ENCODE peak calls at places on chromosomes 6 and 20, in four cellular contexts. One of them, this sample, is unnamed.

GRCh38 chr20:48352628-48353027 is 475.2 kb downstream of the PREX1 start:
- DNase-seq in RWPE1: no peak
- DNase-seq in natural killer cell: no peak
- DNase-seq in MM.1S: no peak
- DNase-seq in this sample: no peak

GRCh38 chr6:155221086-155221485 is 42.7 kb upstream of the CLDN20 start:
- DNase-seq in MM.1S: no peak
- DNase-seq in RWPE1: no peak
- DNase-seq in natural killer cell: no peak
- DNase-seq in this sample: peak

GRCh38 chr20:35476288-35476687 is 20.9 kb downstream of the CEP250 start:
- DNase-seq in MM.1S: no peak
- DNase-seq in RWPE1: no peak
- DNase-seq in natural killer cell: no peak
- DNase-seq in this sample: no peak

GRCh38 chr6:71979911-71980310 is 93.6 kb downstream of the RIMS1 start:
- DNase-seq in RWPE1: peak
- DNase-seq in MM.1S: no peak
- DNase-seq in natural killer cell: no peak
- DNase-seq in this sample: no peak

GRCh38 chr6:54860739-54861138 is 14.2 kb downstream of the FAM83B start:
- DNase-seq in natural killer cell: no peak
- DNase-seq in MM.1S: no peak
- DNase-seq in RWPE1: no peak
- DNase-seq in this sample: no peak

GRCh38 chr6:44926556-44926955 is 401.6 kb upstream of the RUNX2 start:
- DNase-seq in RWPE1: peak
- DNase-seq in MM.1S: no peak
- DNase-seq in natural killer cell: no peak
- DNase-seq in this sample: no peak

GRCh38 chr6:45423901-45424627 is 46.3 kb upstream of the SUPT3H start:
- DNase-seq in natural killer cell: peak
- DNase-seq in RWPE1: no peak
- DNase-seq in MM.1S: peak
- DNase-seq in this sample: peak

GRCh38 chr6:133854633-133855598 is 34.0 kb upstream of the TCF21 start:
- DNase-seq in MM.1S: peak
- DNase-seq in RWPE1: no peak
- DNase-seq in natural killer cell: no peak
- DNase-seq in this sample: no peak

GRCh38 chr20:33606114-33606771 is 55.9 kb upstream of the C20orf144 start:
- DNase-seq in natural killer cell: no peak
- DNase-seq in RWPE1: no peak
- DNase-seq in MM.1S: peak
- DNase-seq in this sample: no peak

DNA sequence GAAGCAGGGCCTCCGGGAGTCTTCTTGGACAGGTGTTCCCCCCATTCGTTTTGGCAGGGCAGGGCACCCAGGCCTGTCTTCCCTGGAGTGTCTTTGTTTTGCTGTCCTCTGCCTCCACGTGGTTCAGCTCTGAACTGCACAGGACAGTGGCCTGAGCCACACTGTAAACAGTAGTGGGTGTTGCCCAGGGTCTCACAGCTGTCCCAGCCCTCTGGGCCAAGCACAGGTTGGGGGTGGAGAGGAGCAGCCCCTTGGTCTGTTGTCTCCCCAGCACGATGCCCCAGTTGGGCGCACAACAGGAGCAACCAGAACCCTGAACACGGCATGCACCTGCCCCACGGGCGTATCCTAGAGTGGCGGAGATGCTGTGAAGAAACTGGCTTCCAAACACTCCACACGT is 14.4 kb downstream of the CCDC167 start:
- DNase-seq in MM.1S: no peak
- DNase-seq in RWPE1: no peak
- DNase-seq in natural killer cell: no peak
- DNase-seq in this sample: no peak
- TF ChIP-seq CTCF in MM.1S: no peak
- TF ChIP-seq CTCF in RWPE1: no peak
- TF ChIP-seq CTCF in natural killer cell: no peak
- TF ChIP-seq CTCF in this sample: no peak

GRCh38 chr6:15443119-15443518 is 197.2 kb downstream of the JARID2 start:
- DNase-seq in RWPE1: peak
- DNase-seq in natural killer cell: no peak
- DNase-seq in MM.1S: no peak
- DNase-seq in this sample: no peak
- TF ChIP-seq CTCF in RWPE1: no peak
- TF ChIP-seq CTCF in natural killer cell: no peak
- TF ChIP-seq CTCF in MM.1S: no peak
- TF ChIP-seq CTCF in this sample: no peak

DNA sequence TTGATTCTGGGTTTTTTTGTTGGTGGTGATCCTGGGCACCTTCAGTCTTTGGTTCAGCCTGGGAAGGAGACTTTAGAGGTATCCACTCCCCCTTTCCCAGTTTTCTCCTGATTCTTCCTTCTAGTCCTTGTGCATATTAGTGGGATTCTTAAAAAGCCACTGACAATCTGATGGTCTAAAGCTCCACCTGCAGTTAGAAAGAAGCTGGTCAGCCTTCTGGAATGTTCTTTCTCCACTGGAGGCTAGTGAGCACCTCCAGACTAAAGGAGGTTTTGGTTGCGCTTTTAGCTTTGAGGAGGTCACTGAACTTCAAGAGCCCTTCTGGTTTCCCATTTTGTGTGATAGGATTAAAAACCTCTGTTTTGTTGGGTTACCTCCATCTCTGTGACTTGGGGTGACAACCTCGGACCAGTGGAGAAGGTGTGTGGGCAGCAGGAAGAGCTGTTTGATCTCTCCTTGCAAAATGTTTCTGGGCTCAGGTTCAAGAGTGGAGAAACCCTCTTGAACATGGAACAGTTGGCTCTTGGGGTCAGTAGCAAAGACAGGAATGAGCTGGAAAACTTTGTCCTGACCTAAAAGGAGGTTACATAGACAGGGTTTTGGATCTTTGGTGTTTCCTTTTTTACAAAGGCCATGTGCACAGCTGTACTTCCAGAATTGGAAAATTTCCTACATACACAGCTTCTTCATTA is 29.0 kb downstream of the JARID2 start:
- DNase-seq in natural killer cell: no peak
- DNase-seq in RWPE1: no peak
- DNase-seq in MM.1S: no peak
- DNase-seq in this sample: peak
- TF ChIP-seq CTCF in natural killer cell: no peak
- TF ChIP-seq CTCF in RWPE1: no peak
- TF ChIP-seq CTCF in MM.1S: peak
- TF ChIP-seq CTCF in this sample: no peak

DNA sequence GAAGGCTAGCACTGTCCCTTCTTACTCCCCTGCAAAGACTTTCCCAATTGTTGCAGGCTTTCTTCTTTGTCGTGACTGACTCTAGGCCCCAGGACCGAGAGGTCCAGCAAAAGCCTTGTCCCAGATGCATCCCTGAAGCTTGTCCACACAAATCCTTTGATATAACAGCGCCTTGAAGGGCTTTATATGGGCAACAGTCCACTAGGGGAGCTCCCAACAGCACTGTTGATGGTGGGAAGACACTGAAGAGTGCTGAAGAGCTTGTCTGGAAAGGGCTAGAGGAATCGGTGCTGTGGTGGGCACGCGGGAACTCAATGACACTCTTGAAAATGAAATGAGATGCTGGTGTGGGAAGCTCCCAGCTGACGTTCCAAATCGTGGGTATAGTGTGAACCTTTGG is 316.1 kb upstream of the CDH4 start:
- DNase-seq in MM.1S: no peak
- DNase-seq in natural killer cell: no peak
- DNase-seq in RWPE1: no peak
- DNase-seq in this sample: no peak
- TF ChIP-seq CTCF in MM.1S: no peak
- TF ChIP-seq CTCF in natural killer cell: no peak
- TF ChIP-seq CTCF in RWPE1: no peak
- TF ChIP-seq CTCF in this sample: no peak

DNA sequence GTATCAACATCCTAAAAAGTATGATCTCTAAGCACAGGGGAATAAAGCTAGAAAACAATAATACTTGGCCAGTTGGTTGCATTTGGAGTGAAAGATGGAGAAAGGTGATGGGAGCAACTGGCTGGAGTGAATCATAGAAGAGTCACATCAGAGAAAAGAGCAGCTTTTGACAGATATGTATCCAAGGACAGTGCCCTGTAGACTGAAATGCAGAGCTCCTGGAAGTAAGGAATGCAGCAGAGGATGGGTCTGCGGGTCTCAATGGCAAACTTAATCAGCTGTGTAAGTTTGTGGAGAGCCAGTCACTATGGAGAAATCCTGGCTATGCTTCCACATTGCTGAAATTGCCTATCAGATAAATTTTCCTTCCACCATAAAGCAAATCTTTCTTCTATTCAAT is 253.6 kb upstream of the PRND start:
- DNase-seq in natural killer cell: no peak
- DNase-seq in MM.1S: no peak
- DNase-seq in RWPE1: no peak
- DNase-seq in this sample: no peak
- TF ChIP-seq CTCF in natural killer cell: no peak
- TF ChIP-seq CTCF in MM.1S: no peak
- TF ChIP-seq CTCF in RWPE1: no peak
- TF ChIP-seq CTCF in this sample: no peak

This sample was measured in CD14-positive monocyte.